ENCODE peak calls at places on chromosomes 16 and 17, in four cellular contexts. Z is OCI-LY7, J is tibial artery, U is IMR-90. Y is an unnamed sample.

GRCh38 chr17:82228278-82228841 is 482 bp upstream of the SLC16A3 start:
- DNase-seq in Z (peak; percentile 83), J (no peak), U (no peak), Y (no peak)

GRCh38 chr16:81482329-81483063 is 37.9 kb downstream of the CMIP start:
- DNase-seq in Z (no peak), J (no peak), U (no peak), Y (no peak)

GRCh38 chr17:77944390-77945222 is 13.9 kb upstream of the TNRC6C start:
- DNase-seq in Z (no peak), J (no peak), U (no peak), Y (no peak)

GRCh38 chr16:76956801-76957200 is 234.2 kb upstream of the MON1B start:
- DNase-seq in Z (no peak), J (no peak), U (no peak), Y (no peak)

GRCh38 chr17:39132192-39132600 is 19.2 kb downstream of the PLXDC1 start:
- DNase-seq in Z (no peak), J (no peak), U (peak; percentile 86), Y (peak; percentile 70)

GRCh38 chr16:47492428-47493357 is 31.6 kb downstream of the PHKB start:
- DNase-seq in Z (peak; percentile 82), J (peak; percentile 80), U (peak; percentile 23), Y (peak; percentile 65)

GRCh38 chr17:73639926-73640325 is 4.3 kb downstream of the SDK2 start:
- DNase-seq in Z (no peak), J (no peak), U (no peak), Y (no peak)

GRCh38 chr17:7029659-7030058 is 6.2 kb upstream of the SLC16A13 start:
- DNase-seq in Z (no peak), J (no peak), U (no peak), Y (no peak)

GRCh38 chr16:85246473-85246872 is 134.2 kb upstream of the CIBAR2 start:
- DNase-seq in Z (no peak), J (no peak), U (no peak), Y (no peak)

GRCh38 chr17:59008737-59009136 is 97.9 kb downstream of the TRIM37 start:
- DNase-seq in Z (no peak), J (no peak), U (no peak), Y (no peak)

GRCh38 chr17:73071387-73071999 is 21.0 kb downstream of the SLC39A11 start:
- DNase-seq in Z (no peak), J (no peak), U (peak; percentile 29), Y (no peak)

GRCh38 chr16:69112285-69113129 is 7.1 kb downstream of the HAS3 start:
- DNase-seq in Z (peak; percentile 70), J (no peak), U (peak; percentile 25), Y (peak; percentile 43)

GRCh38 chr16:2767140-2767731 is 9.8 kb downstream of the ELOB start:
- DNase-seq in Z (no peak), J (no peak), U (no peak), Y (no peak)

GRCh38 chr17:35214631-35215273 is 20.6 kb upstream of the SLC35G3 start:
- DNase-seq in Z (no peak), J (no peak), U (no peak), Y (no peak)

GRCh38 chr16:14682121-14682520 is 12.0 kb downstream of the PLA2G10 start:
- DNase-seq in Z (no peak), J (no peak), U (no peak), Y (no peak)

GRCh38 chr16:74304164-74304834 is 7.7 kb downstream of the PSMD7 start:
- DNase-seq in Z (peak; percentile 34), J (no peak), U (no peak), Y (no peak)
- H3K36me3 ChIP-seq in Z (peaks cover 92% of the 10 kb centered on the region), J (peaks cover 78% of the 10 kb centered on the region), U (peaks cover 49% of the 10 kb centered on the region), Y (peaks cover 75% of the 10 kb centered on the region)

GRCh38 chr17:2755941-2756724 is 6.7 kb upstream of the CCDC92B start:
- DNase-seq in Z (no peak), J (no peak), U (no peak), Y (peak; percentile 3)
- H3K27ac ChIP-seq in Z (no peak overlapping the region), J (no peak overlapping the region), U (no peak overlapping the region), Y (no peak overlapping the region)

GRCh38 chr16:87474017-87474416 is 18.8 kb downstream of the ZCCHC14 start:
- DNase-seq in Z (no peak), J (no peak), U (no peak), Y (no peak)

GRCh38 chr16:87472142-87472778 is 20.6 kb downstream of the ZCCHC14 start:
- DNase-seq in Z (no peak), J (no peak), U (no peak), Y (no peak)

GRCh38 chr16:87471278-87472141 is 21.3 kb downstream of the ZCCHC14 start:
- DNase-seq in Z (no peak), J (no peak), U (no peak), Y (no peak)

GRCh38 chr16:87474566-87474996 is 18.2 kb downstream of the ZCCHC14 start:
- DNase-seq in Z (no peak), J (no peak), U (no peak), Y (no peak)

GRCh38 chr16:87472935-87473334 is 19.9 kb downstream of the ZCCHC14 start:
- DNase-seq in Z (no peak), J (no peak), U (no peak), Y (no peak)
- H3K36me3 ChIP-seq in Z (no peaks in the 10 kb centered on the region), J (no peaks in the 10 kb centered on the region), U (no peaks in the 10 kb centered on the region), Y (no peaks in the 10 kb centered on the region)

GRCh38 chr16:57938936-57939871 is 31.7 kb downstream of the CNGB1 start:
- DNase-seq in Z (no peak), J (peak; percentile 47), U (peak; percentile 20), Y (peak; percentile 10)
- H3K27ac ChIP-seq in Z (no peak overlapping the region), J (no peak overlapping the region), U (no peak overlapping the region), Y (no peak overlapping the region)

DNA sequence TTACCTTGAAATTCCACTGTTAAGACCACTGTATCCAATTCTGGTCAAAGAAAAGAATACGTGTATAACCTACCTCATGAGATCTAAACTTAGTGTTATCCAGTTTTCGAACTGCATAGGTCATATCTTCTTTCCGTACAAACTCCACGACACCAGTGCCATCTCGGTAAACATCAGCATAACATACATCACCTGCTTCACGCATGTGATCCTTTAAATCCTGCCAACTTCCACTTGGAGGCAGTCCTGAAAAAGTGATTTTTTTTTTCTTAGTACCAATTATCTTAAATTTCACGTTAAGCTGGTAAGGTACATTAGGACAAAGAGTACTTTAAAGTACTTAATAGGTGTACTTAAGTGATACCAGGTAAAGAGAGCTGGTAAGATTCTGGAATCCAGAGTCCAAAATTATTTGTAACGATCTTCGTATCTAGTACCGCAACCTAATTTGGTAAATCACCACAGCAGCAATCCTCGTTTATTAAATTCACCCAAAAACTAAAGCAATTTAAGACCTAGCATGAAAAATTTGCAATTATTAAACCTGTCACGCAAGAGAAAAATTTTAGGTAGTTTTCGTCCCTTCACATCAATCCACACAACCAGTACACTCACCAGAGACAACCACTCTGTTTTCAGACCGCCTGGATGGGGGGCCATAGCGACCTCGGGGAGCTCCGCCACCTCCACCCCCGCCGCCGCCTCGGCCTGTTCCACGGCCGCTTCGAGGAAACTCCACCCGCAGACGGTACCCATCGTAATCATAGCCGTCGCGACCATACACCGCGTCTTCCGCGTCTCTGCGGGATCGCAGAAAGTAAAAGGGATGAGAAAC is 1.1 kb downstream of the SRSF1 start:
- DNase-seq in Z (no peak), J (no peak), U (no peak), Y (no peak)
- H3K36me3 ChIP-seq in Z (peaks cover 60% of the 10 kb centered on the region), J (peaks cover 30% of the 10 kb centered on the region), U (peaks cover 17% of the 10 kb centered on the region), Y (peaks cover 33% of the 10 kb centered on the region)

DNA sequence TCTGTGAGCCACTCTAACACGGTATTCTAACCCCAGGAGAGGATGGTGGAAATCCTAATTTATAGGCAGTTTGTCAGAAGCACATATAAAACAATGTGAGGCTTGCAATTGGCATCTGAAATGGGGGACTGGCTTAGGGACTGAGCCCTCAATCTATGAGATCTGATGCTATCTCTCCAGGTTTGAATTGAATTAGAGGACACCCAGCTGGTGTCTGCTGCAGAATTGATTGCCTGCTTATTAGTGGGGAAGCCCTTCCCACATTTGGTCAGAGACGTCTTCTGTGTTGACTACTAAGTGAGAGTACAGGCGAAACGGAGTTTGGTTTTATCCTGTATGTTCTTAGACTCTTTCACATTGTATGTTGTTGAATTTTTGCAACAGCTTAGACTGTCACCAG is 13.6 kb upstream of the TMIGD1 start:
- DNase-seq in Z (no peak), J (no peak), U (no peak), Y (no peak)
- H3K27ac ChIP-seq in Z (no peak overlapping the region), J (no peak overlapping the region), U (no peak overlapping the region), Y (no peak overlapping the region)

DNA sequence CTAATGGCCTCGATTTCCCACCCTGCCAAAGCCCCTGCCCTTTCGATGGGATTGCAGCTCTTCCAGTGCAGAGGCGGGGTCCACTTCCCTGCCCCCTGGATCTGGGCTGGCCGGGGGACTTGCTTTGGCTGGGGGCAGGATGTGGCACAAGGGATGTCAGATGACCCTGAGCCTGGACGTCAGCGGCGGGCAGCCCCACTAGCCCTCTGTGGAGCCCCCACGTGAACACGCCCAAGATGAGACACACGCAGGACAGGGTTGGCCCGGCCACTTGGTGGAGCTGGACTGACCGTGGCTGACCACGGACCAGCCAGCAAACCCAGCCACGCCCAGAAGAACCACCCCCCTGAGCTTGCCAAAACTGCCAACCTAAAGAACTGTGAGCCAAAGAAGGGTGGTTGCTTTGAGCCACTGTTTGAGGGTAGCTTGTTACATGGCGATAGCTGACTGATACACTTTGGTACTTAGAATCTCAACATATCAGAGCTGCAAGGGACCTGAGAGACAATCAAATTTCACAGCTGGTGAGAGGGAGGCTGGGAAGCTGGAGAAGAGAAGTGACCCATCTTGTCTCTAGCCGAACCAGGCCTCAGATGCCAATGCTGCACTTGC is 46.6 kb upstream of the PABPN1L start:
- DNase-seq in Z (no peak), J (no peak), U (no peak), Y (no peak)
- H3K36me3 ChIP-seq in Z (peaks cover 5% of the 10 kb centered on the region), J (no peaks in the 10 kb centered on the region), U (no peaks in the 10 kb centered on the region), Y (no peaks in the 10 kb centered on the region)

Y was measured in brain microvascular endothelial cell.